ENCODE peak calls at places on chromosomes 12 and 14, in eight cellular contexts. C, W, G, I, S, O, X and V are unnamed samples.

GRCh38 chr12:113766133-113766879 is 199.8 kb downstream of the RBM19 start:
- DNase-seq in I (peak; percentile 78), G (no peak), S (no peak), X (no peak), W (no peak), O (no peak), C (no peak), V (no peak)

GRCh38 chr14:21048638-21049037 is 6.5 kb downstream of the RNASE7 start:
- DNase-seq in G (no peak), I (no peak), C (no peak), O (no peak), S (no peak), W (no peak), X (no peak), V (no peak)

GRCh38 chr12:89384050-89384749 is 31.9 kb upstream of the DUSP6 start:
- DNase-seq in O (no peak), X (no peak), C (no peak), I (peak; percentile 49), W (no peak), G (peak; percentile 63), S (no peak), V (no peak)

GRCh38 chr14:72876710-72877063 is 17.2 kb downstream of the DPF3 start:
- DNase-seq in C (no peak), S (no peak), W (no peak), G (no peak), X (no peak), I (no peak), O (no peak), V (peak; percentile 20)

GRCh38 chr12:88952543-88952942 is 372.3 kb upstream of the KITLG start:
- DNase-seq in G (no peak), X (peak; percentile 11), S (peak; percentile 19), O (no peak), W (no peak), C (no peak), I (peak; percentile 91), V (no peak)

GRCh38 chr12:44558340-44559100 is 317.6 kb downstream of the NELL2 start:
- DNase-seq in C (no peak), S (no peak), I (no peak), O (no peak), W (no peak), X (no peak), G (no peak), V (no peak)

GRCh38 chr14:67766035-67766680 is 50.2 kb downstream of the ZFYVE26 start:
- DNase-seq in X (no peak), C (no peak), W (no peak), S (no peak), I (peak; percentile 9), G (no peak), O (no peak), V (no peak)

GRCh38 chr14:29235991-29236390 is 469.4 kb downstream of the FOXG1 start:
- DNase-seq in X (no peak), S (no peak), I (no peak), G (no peak), O (no peak), W (no peak), C (no peak), V (no peak)